ENCODE peak calls at places on chromosomes 1 and 21, in six cellular contexts. W is HCT116, Q is SK-N-SH, O is T47D, S is K562, I is HepG2. K is an unnamed sample.

GRCh38 chr1:21532992-21533534 is 23.8 kb downstream of the ALPL start:
- DNase-seq in O (no peak), S (no peak), I (peak), W (no peak), Q (no peak), K (no peak)

GRCh38 chr1:201766117-201766863 is 62.7 kb upstream of the IPO9 start:
- DNase-seq in S (no peak), W (no peak), Q (no peak), I (no peak), O (no peak), K (no peak)

GRCh38 chr1:200905411-200906052 is 10.8 kb downstream of the INAVA start:
- DNase-seq in O (no peak), Q (no peak), I (peak), S (no peak), W (no peak), K (no peak)

GRCh38 chr1:220894025-220894923 is 15.0 kb downstream of the HLX start:
- DNase-seq in W (no peak), I (no peak), S (no peak), O (no peak), Q (no peak), K (no peak)

GRCh38 chr21:24941316-24942185 is 665.7 kb downstream of the MRPL39 start:
- DNase-seq in O (peak), I (no peak), W (no peak), Q (peak), S (no peak), K (no peak)

GRCh38 chr1:111406325-111406768 is 21.2 kb downstream of the OVGP1 start:
- DNase-seq in O (no peak), W (no peak), S (no peak), Q (peak), I (no peak), K (peak)

GRCh38 chr1:237124856-237125462 is 83.0 kb downstream of the RYR2 start:
- DNase-seq in S (peak), Q (peak), I (peak), O (peak), W (peak), K (no peak)

GRCh38 chr1:112457965-112458364 is 50.8 kb upstream of the WNT2B start:
- DNase-seq in S (no peak), Q (no peak), W (no peak), I (no peak), O (no peak), K (no peak)

GRCh38 chr1:41674501-41674900 is 190.0 kb upstream of the EDN2 start:
- DNase-seq in O (no peak), S (no peak), I (no peak), W (no peak), Q (no peak), K (no peak)

GRCh38 chr1:36641776-36642175 is 159.1 kb upstream of the CSF3R start:
- DNase-seq in I (no peak), Q (no peak), S (no peak), W (no peak), O (no peak), K (no peak)

GRCh38 chr1:64010316-64010715 is 193.1 kb upstream of the UBE2U start:
- DNase-seq in W (no peak), S (no peak), Q (no peak), I (no peak), O (no peak), K (no peak)

GRCh38 chr21:14923468-14923867 is 141.3 kb downstream of the NRIP1 start:
- DNase-seq in I (no peak), S (no peak), Q (no peak), W (no peak), O (no peak), K (no peak)

GRCh38 chr1:45974541-45975269 is 157.7 kb downstream of the PIK3R3 start:
- DNase-seq in S (no peak), W (no peak), O (no peak), Q (no peak), I (peak), K (no peak)

GRCh38 chr1:167483790-167484189 is 34.5 kb downstream of the CD247 start:
- DNase-seq in S (no peak), O (no peak), Q (no peak), W (no peak), I (no peak), K (no peak)

GRCh38 chr1:180498594-180498993 is 3.8 kb downstream of the ACBD6 start:
- DNase-seq in Q (no peak), I (no peak), O (no peak), W (no peak), S (no peak), K (no peak)

GRCh38 chr1:199272107-199272506 is 633.3 kb downstream of the PTPRC start:
- DNase-seq in I (no peak), S (no peak), Q (no peak), W (no peak), O (no peak), K (no peak)
- TF ChIP-seq JUND in I (no peak), S (no peak), Q (no peak), W (no peak), O (no peak), K (no peak)

GRCh38 chr1:18484726-18485125 is 4.0 kb downstream of the KLHDC7A start:
- DNase-seq in I (no peak), Q (no peak), O (no peak), S (no peak), W (no peak), K (no peak)

GRCh38 chr1:18486195-18486594 is 5.5 kb downstream of the KLHDC7A start:
- DNase-seq in O (no peak), Q (peak), I (peak), S (peak), W (no peak), K (no peak)

GRCh38 chr1:18482721-18483425 is 2.1 kb downstream of the KLHDC7A start:
- DNase-seq in O (no peak), W (no peak), I (no peak), Q (peak), S (no peak), K (no peak)

GRCh38 chr1:18485227-18485626 is 4.5 kb downstream of the KLHDC7A start:
- DNase-seq in I (peak), W (no peak), S (no peak), O (no peak), Q (no peak), K (no peak)

DNA sequence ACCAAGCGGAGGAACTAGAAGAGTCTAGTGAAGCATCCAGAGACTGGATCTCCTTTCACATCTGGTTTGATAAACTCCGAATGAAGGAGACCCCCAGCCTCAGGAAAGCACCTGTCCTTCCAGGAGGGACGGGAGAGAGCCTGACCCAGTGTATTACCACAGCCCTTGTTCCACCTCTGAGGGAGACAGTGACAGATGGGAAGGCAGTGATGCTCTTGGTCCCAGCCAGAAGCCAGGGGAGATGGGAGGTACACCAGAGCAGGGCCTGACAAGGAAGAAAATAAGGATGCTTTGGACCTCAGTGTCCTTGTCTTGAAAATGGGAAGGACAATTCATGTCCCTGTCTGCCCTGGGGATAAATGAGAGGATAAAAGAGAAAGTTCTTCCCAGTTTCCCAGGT is 3.5 kb downstream of the KLHDC7A start:
- DNase-seq in Q (no peak), O (no peak), I (no peak), W (no peak), S (no peak), K (no peak)
- TF ChIP-seq JUND in Q (no peak), O (no peak), I (no peak), W (no peak), S (no peak), K (no peak)

GRCh38 chr1:2382621-2383361 is 8.6 kb downstream of the MORN1 start:
- DNase-seq in O (peak), W (peak), I (peak), Q (peak), S (peak), K (no peak)
- TF ChIP-seq JUND in O (no peak), W (no peak), I (no peak), Q (no peak), S (no peak), K (no peak)

GRCh38 chr1:159000627-159001026 is 9.1 kb upstream of the IFI16 start:
- DNase-seq in O (no peak), Q (no peak), I (no peak), W (peak), S (no peak), K (no peak)
- TF ChIP-seq JUND in O (no peak), Q (peak), I (no peak), W (no peak), S (no peak), K (no peak)

DNA sequence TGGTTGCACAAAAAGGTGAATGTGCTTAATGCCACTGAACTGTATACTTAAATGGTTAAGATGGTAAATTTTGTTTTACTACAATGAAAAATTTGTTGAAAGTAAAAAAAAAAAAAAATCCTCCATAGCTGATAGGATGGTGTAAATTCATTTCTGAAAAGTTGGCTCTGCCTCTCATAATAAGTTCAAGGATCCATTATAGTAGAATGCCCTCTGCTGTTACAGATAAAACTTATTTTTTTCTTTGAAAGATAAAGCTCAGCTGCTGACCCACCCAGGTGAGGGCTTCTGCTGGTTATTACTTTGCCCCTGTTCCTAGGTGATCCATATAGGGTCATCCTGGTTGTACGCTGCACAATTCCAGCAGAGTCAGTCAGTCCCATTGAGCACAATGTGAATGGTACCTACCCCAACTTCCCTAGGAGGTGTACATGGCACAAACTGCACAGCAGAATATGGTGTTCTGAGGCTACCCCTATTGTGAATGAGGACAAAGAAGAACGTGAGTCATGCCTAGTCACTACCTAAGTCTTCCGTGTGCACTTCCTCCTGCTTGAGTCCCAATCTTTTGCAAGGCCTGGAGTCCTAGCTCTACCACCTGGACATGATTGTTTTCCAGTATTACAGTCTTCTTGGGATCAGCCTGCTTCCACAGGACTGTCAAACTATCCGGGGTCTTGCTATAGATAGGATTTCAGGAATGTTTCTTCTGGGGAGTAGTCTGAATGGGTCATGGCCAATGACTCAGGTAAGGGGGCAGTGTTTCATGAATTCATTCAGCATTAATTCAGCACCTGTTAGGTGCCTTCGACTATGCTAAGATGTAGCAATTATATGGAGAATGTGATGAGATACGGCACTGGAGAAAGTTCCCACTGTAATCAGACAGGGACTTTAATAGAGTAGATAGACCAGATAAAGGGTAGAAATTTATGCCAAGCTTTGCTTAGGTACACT is 20.8 kb upstream of the CD5L start:
- DNase-seq in O (no peak), Q (no peak), S (no peak), I (no peak), W (no peak), K (no peak)
- TF ChIP-seq JUND in O (no peak), Q (no peak), S (no peak), I (no peak), W (no peak), K (no peak)

DNA sequence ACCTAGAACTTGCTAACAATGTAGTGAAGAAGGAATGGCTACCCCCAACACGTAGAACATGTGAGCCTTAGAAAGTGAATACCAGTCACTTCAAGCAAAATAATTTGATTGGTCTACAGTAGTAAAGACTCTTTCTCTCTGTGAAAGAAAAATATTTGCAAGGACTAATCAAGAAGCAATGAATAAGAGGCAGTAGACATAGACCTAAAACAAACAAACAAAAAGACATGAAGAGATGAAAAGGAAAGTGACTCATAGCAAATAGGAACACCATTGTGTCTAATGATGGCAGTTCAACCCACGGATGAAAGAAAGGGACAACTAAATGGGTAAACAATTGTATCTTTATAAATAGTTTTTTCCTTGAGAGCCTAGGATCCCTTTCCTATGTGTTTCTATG is 811.6 kb downstream of the USP25 start:
- DNase-seq in O (no peak), W (no peak), S (no peak), I (no peak), Q (no peak), K (no peak)
- TF ChIP-seq JUND in O (no peak), W (no peak), S (no peak), I (no peak), Q (no peak), K (no peak)

K was measured in GM12878.